ENCODE peak calls at places on chromosomes 12 and 14, in four cellular contexts. X is mesendoderm, U is H9, Y is neuronal stem cell. W is an unnamed sample.

GRCh38 chr12:109387425-109388166 is 39.9 kb downstream of the MYO1H start:
- DNase-seq in X (peak; percentile 56), U (peak; percentile 40), Y (no peak), W (peak; percentile 13)

GRCh38 chr12:93302331-93303229 is 75.1 kb upstream of the NUDT4 start:
- DNase-seq in X (no peak), U (no peak), Y (no peak), W (peak; percentile 97)

GRCh38 chr12:88648625-88649024 is 68.4 kb upstream of the KITLG start:
- DNase-seq in X (no peak), U (no peak), Y (no peak), W (no peak)

GRCh38 chr12:55728185-55728931 is 451 bp downstream of the CD63 start:
- DNase-seq in X (peak; percentile 46), U (no peak), Y (no peak), W (peak; percentile 53)

GRCh38 chr14:92599786-92600185 is 86.2 kb downstream of the RIN3 start:
- DNase-seq in X (no peak), U (no peak), Y (no peak), W (peak; percentile 10)

GRCh38 chr14:33897878-33898535 is 52.9 kb downstream of the EGLN3 start:
- DNase-seq in X (no peak), U (no peak), Y (no peak), W (no peak)

GRCh38 chr14:56888274-56888673 is 78.0 kb upstream of the OTX2 start:
- DNase-seq in X (no peak), U (no peak), Y (peak; percentile 81), W (no peak)

GRCh38 chr12:21502872-21503271 is 1.3 kb downstream of the GOLT1B start:
- DNase-seq in X (no peak), U (no peak), Y (no peak), W (no peak)

GRCh38 chr12:4272014-4272975 is 1.3 kb upstream of the CCND2 start:
- DNase-seq in X (peak; percentile 93), U (peak; percentile 92), Y (peak; percentile 84), W (peak; percentile 6)

GRCh38 chr12:92080390-92081285 is 65.0 kb downstream of the BTG1 start:
- DNase-seq in X (peak; percentile 85), U (no peak), Y (no peak), W (peak; percentile 90)

GRCh38 chr14:105324080-105324778 is 9.7 kb downstream of the PACS2 start:
- DNase-seq in X (no peak), U (no peak), Y (no peak), W (no peak)

GRCh38 chr14:86654558-86655184 is 1124.7 kb downstream of the FLRT2 start:
- DNase-seq in X (peak; percentile 83), U (peak; percentile 66), Y (peak; percentile 51), W (peak; percentile 26)

GRCh38 chr14:49972199-49972671 is 79.4 kb downstream of the ARF6 start:
- DNase-seq in X (peak; percentile 42), U (no peak), Y (no peak), W (peak; percentile 74)

GRCh38 chr12:25730489-25731349 is 177.6 kb upstream of the LMNTD1 start:
- DNase-seq in X (peak; percentile 89), U (no peak), Y (no peak), W (no peak)

GRCh38 chr14:73248294-73248868 is 11.1 kb downstream of the PAPLN start:
- DNase-seq in X (no peak), U (no peak), Y (no peak), W (peak; percentile 7)

GRCh38 chr12:70711831-70712230 is 74.6 kb upstream of the PTPRB start:
- DNase-seq in X (no peak), U (no peak), Y (no peak), W (no peak)

GRCh38 chr12:102903318-102904007 is 13.6 kb downstream of the PAH start:
- DNase-seq in X (no peak), U (no peak), Y (no peak), W (no peak)

GRCh38 chr14:92217956-92218355 is 96.2 kb downstream of the CPSF2 start:
- DNase-seq in X (no peak), U (no peak), Y (no peak), W (no peak)

GRCh38 chr14:88706425-88706824 is 86.3 kb downstream of the EML5 start:
- DNase-seq in X (no peak), U (no peak), Y (no peak), W (peak; percentile 70)

GRCh38 chr12:84201976-84202375 is 710.6 kb downstream of the SLC6A15 start:
- DNase-seq in X (no peak), U (no peak), Y (no peak), W (peak; percentile 4)

GRCh38 chr12:56614627-56615026 is 15.5 kb downstream of the BAZ2A start:
- DNase-seq in X (no peak), U (no peak), Y (no peak), W (no peak)

GRCh38 chr12:11695321-11695720 is 45.8 kb downstream of the ETV6 start:
- DNase-seq in X (peak; percentile 21), U (no peak), Y (no peak), W (peak; percentile 58)

GRCh38 chr12:53071591-53072551 is 7.3 kb downstream of the SPRYD3 start:
- DNase-seq in X (peak; percentile 65), U (peak; percentile 34), Y (no peak), W (peak; percentile 33)

GRCh38 chr14:98138666-98139065 is 1133.3 kb downstream of the BCL11B start:
- DNase-seq in X (peak; percentile 78), U (peak; percentile 62), Y (peak; percentile 43), W (no peak)

GRCh38 chr12:64522316-64522715 is 70.4 kb downstream of the TBK1 start:
- DNase-seq in X (no peak), U (no peak), Y (no peak), W (peak; percentile 60)

GRCh38 chr12:66354291-66354690 is 52.0 kb downstream of the HELB start:
- DNase-seq in X (no peak), U (no peak), Y (no peak), W (no peak)

GRCh38 chr12:132408626-132409494 is 79.5 kb upstream of the GALNT9 start:
- DNase-seq in X (no peak), U (no peak), Y (no peak), W (no peak)

GRCh38 chr12:127594351-127594970 is 672.5 kb upstream of the TMEM132C start:
- DNase-seq in X (peak; percentile 95), U (peak; percentile 83), Y (no peak), W (no peak)

GRCh38 chr12:8992086-8992409 is 2.7 kb downstream of the KLRG1 start:
- DNase-seq in X (no peak), U (no peak), Y (no peak), W (no peak)

GRCh38 chr12:9345163-9345562 is 137.0 kb upstream of the PZP start:
- DNase-seq in X (no peak), U (no peak), Y (no peak), W (no peak)

GRCh38 chr12:48968004-48968403 is 3.5 kb downstream of the WNT10B start:
- DNase-seq in X (no peak), U (peak; percentile 53), Y (no peak), W (no peak)

GRCh38 chr12:54593135-54593534 is 4.7 kb upstream of the PPP1R1A start:
- DNase-seq in X (no peak), U (no peak), Y (no peak), W (no peak)

GRCh38 chr14:67260965-67261364 is 19.7 kb downstream of the PALS1 start:
- DNase-seq in X (no peak), U (no peak), Y (no peak), W (no peak)

GRCh38 chr12:112443916-112444315 is 25.2 kb downstream of the PTPN11 start:
- DNase-seq in X (no peak), U (no peak), Y (no peak), W (no peak)
- H3K4ac ChIP-seq in X (no peak overlapping the region), U (no peak overlapping the region), Y (no peak overlapping the region), W (no peak overlapping the region)

DNA sequence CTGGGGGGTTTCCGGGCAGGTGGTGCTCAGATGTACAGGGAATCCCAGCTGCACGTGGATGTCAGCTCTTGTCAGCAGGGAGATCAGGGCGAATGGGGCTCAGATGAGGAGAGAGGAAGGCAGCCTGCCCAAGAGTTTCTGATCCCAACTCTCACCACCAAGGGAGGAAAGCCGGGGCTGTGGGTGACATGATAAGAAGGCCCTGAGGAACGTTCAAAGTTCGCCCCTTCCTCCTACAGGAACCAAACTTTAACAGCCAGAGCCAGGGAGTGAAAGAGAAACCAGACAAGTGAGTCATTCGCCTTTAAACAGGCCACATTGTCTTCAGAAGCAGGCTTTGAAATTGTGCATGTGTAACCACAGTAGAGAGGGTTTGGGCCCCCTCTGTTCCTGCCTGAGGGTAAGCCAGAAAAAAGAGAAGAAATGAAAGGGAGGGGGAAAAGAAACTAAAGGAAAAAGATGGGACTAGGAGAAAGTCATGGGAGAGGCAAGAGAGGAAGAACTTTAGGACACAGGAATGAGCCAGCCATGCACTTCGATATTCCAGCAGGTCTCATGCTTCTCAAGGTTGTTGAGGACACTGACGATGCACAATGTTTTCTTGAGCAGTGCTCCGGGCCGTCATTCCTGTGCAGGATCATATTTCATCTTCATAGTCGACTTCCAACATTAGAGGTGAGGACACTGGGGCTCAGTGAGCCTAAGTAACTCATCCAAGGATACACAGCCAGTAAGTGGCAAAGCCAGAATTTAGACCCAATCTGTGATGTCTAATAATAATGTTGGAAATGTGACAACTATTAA is 691.4 kb upstream of the TBX3 start:
- DNase-seq in X (peak; percentile 61), U (no peak), Y (no peak), W (peak; percentile 81)
- H3K4ac ChIP-seq in X (no peak overlapping the region), U (no peak overlapping the region), Y (no peak overlapping the region), W (peak overlapping the region; percentile 82)

GRCh38 chr12:14714437-14714836 is 18.0 kb upstream of the GUCY2C start:
- DNase-seq in X (no peak), U (peak; percentile 91), Y (no peak), W (no peak)
- H3K4ac ChIP-seq in X (peak overlapping the region; percentile 81), U (no peak overlapping the region), Y (no peak overlapping the region), W (no peak overlapping the region)

GRCh38 chr12:114933428-114934160 is 249.6 kb upstream of the TBX3 start:
- DNase-seq in X (peak; percentile 57), U (no peak), Y (no peak), W (peak; percentile 94)
- H3K4ac ChIP-seq in X (no peak overlapping the region), U (no peak overlapping the region), Y (no peak overlapping the region), W (peak overlapping the region; percentile 71)

DNA sequence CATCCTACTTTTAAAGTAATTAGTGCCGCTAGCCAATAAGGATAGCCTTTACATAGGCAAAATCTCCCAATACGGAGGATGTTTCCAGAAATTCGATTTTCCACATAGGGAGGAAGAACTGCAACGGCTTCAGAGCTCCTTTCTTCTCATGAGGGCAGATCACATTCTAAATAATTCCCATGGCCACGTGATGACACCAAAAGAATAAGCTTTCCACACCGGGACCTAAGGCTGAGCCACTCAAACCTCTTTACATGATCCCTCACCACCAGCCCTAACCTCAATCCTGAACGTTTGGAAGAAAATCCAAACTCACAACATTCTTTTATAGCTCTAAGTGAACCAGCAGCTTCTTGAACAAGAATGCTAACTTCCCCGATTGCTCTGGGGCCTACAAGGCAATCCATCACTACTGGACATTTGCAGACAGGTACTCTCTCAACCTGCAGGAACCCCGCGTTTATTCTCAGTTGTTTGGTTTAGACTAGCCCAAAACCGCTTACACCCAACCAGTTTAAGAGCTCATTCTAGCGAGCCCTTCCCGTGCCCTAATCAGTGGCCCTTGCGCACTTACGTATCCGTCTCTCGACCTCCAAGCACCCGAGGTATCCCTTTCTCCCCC is 879 bp downstream of the CAPRIN2 start:
- DNase-seq in X (peak; percentile 48), U (no peak), Y (no peak), W (peak; percentile 32)
- H3K4ac ChIP-seq in X (peak overlapping the region; percentile 50), U (no peak overlapping the region), Y (no peak overlapping the region), W (peak overlapping the region; percentile 67)

DNA sequence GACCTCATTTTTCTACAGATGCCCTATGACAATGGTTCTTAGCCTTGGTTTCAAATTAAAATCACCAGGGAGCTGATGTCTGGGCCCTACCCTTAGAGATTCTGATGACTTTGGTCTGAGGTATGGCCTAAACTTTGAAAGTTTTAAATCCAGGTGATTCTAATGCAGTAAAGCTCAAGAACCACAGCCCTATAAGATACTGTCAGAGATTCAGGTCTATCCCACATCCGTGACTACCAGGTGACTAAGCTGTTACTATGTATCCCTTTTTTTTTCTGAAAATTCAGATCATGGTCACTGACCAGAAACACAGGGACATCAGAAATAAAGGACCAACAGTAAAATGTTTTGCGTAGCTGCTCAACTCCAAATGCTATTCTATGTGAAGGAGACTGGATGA is 148.8 kb upstream of the BMP4 start:
- DNase-seq in X (no peak), U (no peak), Y (no peak), W (no peak)
- H3K4ac ChIP-seq in X (no peak overlapping the region), U (no peak overlapping the region), Y (no peak overlapping the region), W (no peak overlapping the region)

W was measured in IMR-90.